ENCODE peak calls at places on chromosomes 6 and 20, in five cellular contexts. W, C, D, L and G are unnamed samples. For H3K4me1, the result is how much of the 10 kb centered on the place peaks cover.

GRCh38 chr20:23316626-23317025 is 34.0 kb upstream of the NXT1 start:
- DNase-seq in W (no peak), C (no peak), D (no peak), L (no peak), G (no peak)

GRCh38 chr6:53718597-53719460 is 53.3 kb upstream of the KLHL31 start:
- DNase-seq in W (no peak), C (no peak), D (peak), L (peak), G (no peak)

GRCh38 chr6:54892831-54893230 is 46.3 kb downstream of the FAM83B start:
- DNase-seq in W (no peak), C (no peak), D (no peak), L (no peak), G (no peak)

GRCh38 chr20:21554376-21554890 is 40.6 kb upstream of the NKX2-2 start:
- DNase-seq in W (no peak), C (no peak), D (no peak), L (no peak), G (no peak)

GRCh38 chr6:110492584-110492983 is 16.2 kb upstream of the SLC22A16 start:
- DNase-seq in W (no peak), C (no peak), D (no peak), L (no peak), G (no peak)

GRCh38 chr20:263701-264100 is 6.2 kb downstream of the DEFB132 start:
- DNase-seq in W (no peak), C (no peak), D (no peak), L (no peak), G (no peak)

GRCh38 chr6:47977314-47977713 is 133.7 kb downstream of the PTCHD4 start:
- DNase-seq in W (no peak), C (no peak), D (no peak), L (no peak), G (no peak)

GRCh38 chr6:26233608-26234420 is 131.2 kb upstream of the BTN3A2 start:
- DNase-seq in W (peak), C (peak), D (no peak), L (no peak), G (peak)

GRCh38 chr6:90468080-90468479 is 118.8 kb downstream of the MAP3K7 start:
- DNase-seq in W (no peak), C (no peak), D (no peak), L (no peak), G (no peak)

GRCh38 chr6:90467546-90467945 is 119.3 kb downstream of the MAP3K7 start:
- DNase-seq in W (no peak), C (no peak), D (no peak), L (no peak), G (no peak)

GRCh38 chr6:90463874-90464273 is 123.0 kb downstream of the MAP3K7 start:
- DNase-seq in W (no peak), C (no peak), D (no peak), L (no peak), G (no peak)

GRCh38 chr6:90464507-90464906 is 122.4 kb downstream of the MAP3K7 start:
- DNase-seq in W (no peak), C (no peak), D (no peak), L (no peak), G (no peak)

GRCh38 chr6:90466191-90466940 is 120.5 kb downstream of the MAP3K7 start:
- DNase-seq in W (no peak), C (no peak), D (no peak), L (no peak), G (no peak)
- H3K4me3 ChIP-seq in W (no peak), C (no peak), D (no peak), L (no peak), G (no peak)

GRCh38 chr6:158037771-158038170 is 56.1 kb downstream of the SYNJ2 start:
- DNase-seq in W (no peak), C (no peak), D (no peak), L (no peak), G (peak)
- H3K4me1 ChIP-seq in W (under half), C (under half), D (under half), L (under half), G (under half)

DNA sequence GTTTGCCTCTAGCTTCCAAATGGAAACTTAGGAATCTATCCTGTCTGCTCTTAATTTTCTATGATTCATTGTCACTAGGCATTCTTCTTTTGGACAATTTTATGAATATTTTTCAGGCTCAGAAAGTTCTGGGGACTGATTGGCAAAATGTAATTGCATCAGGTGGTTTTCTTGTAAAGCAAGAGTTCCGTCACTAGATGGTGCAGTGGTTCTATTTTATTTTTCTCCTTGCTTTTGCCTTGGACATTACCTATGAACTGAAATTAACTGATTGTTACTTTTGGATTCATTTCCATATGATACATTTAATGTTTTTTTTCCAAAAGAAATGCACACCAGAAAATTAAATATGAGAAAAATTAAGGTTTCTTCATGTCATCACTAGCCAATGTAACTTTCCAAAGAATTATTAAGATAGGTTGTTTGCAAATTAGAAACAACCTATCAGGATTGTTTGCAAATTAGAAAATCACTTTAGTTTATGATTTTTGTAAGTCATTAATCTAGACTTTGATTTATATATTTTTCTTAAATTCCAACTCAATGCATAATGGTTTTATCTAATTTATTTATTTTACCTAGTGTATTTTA is 48.0 kb downstream of the TMEM170B start:
- DNase-seq in W (no peak), C (no peak), D (no peak), L (no peak), G (no peak)
- H3K27ac ChIP-seq in W (no peak), C (no peak), D (no peak), L (no peak), G (no peak)

GRCh38 chr6:96990989-96991388 is 66.5 kb downstream of the KLHL32 start:
- DNase-seq in W (no peak), C (no peak), D (no peak), L (no peak), G (no peak)
- H3K4me3 ChIP-seq in W (no peak), C (no peak), D (no peak), L (no peak), G (no peak)

GRCh38 chr6:56222509-56222908 is 24.9 kb downstream of the COL21A1 start:
- DNase-seq in W (no peak), C (no peak), D (no peak), L (no peak), G (no peak)
- H3K4me1 ChIP-seq in W (under half), C (under half), D (under half), L (under half), G (under half)

GRCh38 chr6:115882174-115882573 is 178.5 kb downstream of the FRK start:
- DNase-seq in W (no peak), C (no peak), D (no peak), L (no peak), G (no peak)
- H3K27ac ChIP-seq in W (no peak), C (no peak), D (no peak), L (no peak), G (no peak)